ENCODE peak calls at places on chromosomes 3 and 15, in five cellular contexts. Y is adrenal gland, P is upper lobe of right lung, O is GM23248, Z is A549. K is an unnamed sample.

GRCh38 chr15:68210821-68211655 is 5.9 kb upstream of the CALML4 start:
- DNase-seq in Y (peak; percentile 65), P (peak; percentile 80), O (peak; percentile 73), Z (peak; percentile 72), K (peak; percentile 78)

GRCh38 chr15:58539548-58539947 is 107.8 kb downstream of the LIPC start:
- DNase-seq in Y (no peak), P (peak; percentile 34), O (no peak), Z (no peak), K (no peak)

GRCh38 chr15:99435761-99436346 is 129.9 kb upstream of the MEF2A start:
- DNase-seq in Y (no peak), P (no peak), O (peak; percentile 38), Z (no peak), K (no peak)

GRCh38 chr3:160474416-160474838 is 24.8 kb upstream of the TRIM59 start:
- DNase-seq in Y (no peak), P (no peak), O (peak; percentile 74), Z (no peak), K (peak; percentile 49)

GRCh38 chr3:175695251-175695650 is 836.1 kb downstream of the NAALADL2 start:
- DNase-seq in Y (no peak), P (no peak), O (no peak), Z (no peak), K (no peak)

GRCh38 chr3:53845103-53845880 is 927 bp downstream of the CHDH start:
- DNase-seq in Y (peak; percentile 78), P (peak; percentile 86), O (peak; percentile 63), Z (peak; percentile 60), K (peak; percentile 40)

GRCh38 chr15:45168751-45169551 is 18.8 kb downstream of the SHF start:
- DNase-seq in Y (no peak), P (no peak), O (no peak), Z (no peak), K (no peak)

GRCh38 chr15:74156018-74156417 is 17.5 kb upstream of the ISLR start:
- DNase-seq in Y (no peak), P (no peak), O (no peak), Z (no peak), K (no peak)

GRCh38 chr3:127951276-127951675 is 36.2 kb downstream of the KBTBD12 start:
- DNase-seq in Y (peak; percentile 40), P (no peak), O (peak; percentile 76), Z (no peak), K (no peak)

GRCh38 chr3:118810499-118811035 is 224.1 kb downstream of the IGSF11 start:
- DNase-seq in Y (no peak), P (no peak), O (no peak), Z (no peak), K (no peak)

GRCh38 chr3:193828477-193828876 is 235.5 kb downstream of the OPA1 start:
- DNase-seq in Y (no peak), P (no peak), O (no peak), Z (no peak), K (no peak)

GRCh38 chr15:22240951-22241350 is 160.6 kb downstream of the OR4M2 start:
- DNase-seq in Y (no peak), P (no peak), O (no peak), Z (no peak), K (no peak)
- H3K9me3 ChIP-seq in Y (no peaks in the 10 kb centered on the region), P (no peaks in the 10 kb centered on the region), O (peaks cover 3% of the 10 kb centered on the region), Z (peaks cover 21% of the 10 kb centered on the region), K (peaks cover 6% of the 10 kb centered on the region)

GRCh38 chr15:49427369-49427768 is 4.3 kb downstream of the FGF7 start:
- DNase-seq in Y (no peak), P (no peak), O (no peak), Z (no peak), K (no peak)
- H3K9me3 ChIP-seq in Y (no peaks in the 10 kb centered on the region), P (no peaks in the 10 kb centered on the region), O (no peaks in the 10 kb centered on the region), Z (no peaks in the 10 kb centered on the region), K (no peaks in the 10 kb centered on the region)

DNA sequence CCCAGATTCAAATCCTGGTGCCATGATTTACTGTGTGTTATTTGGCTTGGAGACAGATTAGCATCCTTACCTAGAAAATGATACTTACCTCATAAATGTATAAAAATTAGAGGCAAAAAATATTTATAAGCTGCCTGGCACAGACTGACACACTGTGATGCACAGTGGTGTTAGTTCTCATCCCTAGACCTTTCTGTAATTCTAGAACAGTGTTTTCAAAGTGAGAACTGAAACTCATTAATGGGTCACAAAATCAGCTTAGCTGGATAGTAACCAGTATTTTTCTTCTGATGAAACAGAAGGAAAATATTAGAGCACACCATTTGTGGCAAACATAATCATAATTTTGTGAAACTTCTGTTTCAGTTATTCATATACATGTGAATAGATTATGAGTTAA is 17.9 kb upstream of the MTHFS start:
- DNase-seq in Y (no peak), P (no peak), O (no peak), Z (no peak), K (no peak)
- H3K9me3 ChIP-seq in Y (peaks cover 31% of the 10 kb centered on the region), P (peaks cover 53% of the 10 kb centered on the region), O (peaks cover 7% of the 10 kb centered on the region), Z (peaks cover 62% of the 10 kb centered on the region), K (no peaks in the 10 kb centered on the region)

DNA sequence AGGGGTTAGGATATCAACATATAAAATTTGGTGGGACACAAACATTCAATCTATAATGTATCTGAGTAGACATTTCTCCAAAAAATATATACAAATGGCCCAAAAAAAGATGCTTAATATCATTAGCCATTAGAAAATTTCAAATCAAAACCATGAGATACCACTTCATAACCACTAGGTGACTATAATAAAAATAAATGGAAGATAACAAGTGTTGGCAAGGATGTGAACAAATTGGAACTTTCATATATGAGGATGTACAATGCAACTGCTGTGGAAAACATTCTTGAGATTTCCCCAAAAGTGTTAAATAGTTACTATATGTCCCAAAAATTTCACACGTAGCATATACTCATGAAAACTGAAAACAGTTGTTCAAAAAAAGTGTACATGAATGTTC is 36.5 kb upstream of the WNT7A start:
- DNase-seq in Y (no peak), P (no peak), O (no peak), Z (no peak), K (no peak)
- H3K9me3 ChIP-seq in Y (peaks cover 17% of the 10 kb centered on the region), P (peaks cover 12% of the 10 kb centered on the region), O (no peaks in the 10 kb centered on the region), Z (peaks cover 18% of the 10 kb centered on the region), K (no peaks in the 10 kb centered on the region)

GRCh38 chr15:88590771-88591170 is 30.4 kb upstream of the AEN start:
- DNase-seq in Y (no peak), P (no peak), O (no peak), Z (no peak), K (no peak)
- H3K9me3 ChIP-seq in Y (no peaks in the 10 kb centered on the region), P (no peaks in the 10 kb centered on the region), O (no peaks in the 10 kb centered on the region), Z (no peaks in the 10 kb centered on the region), K (no peaks in the 10 kb centered on the region)

DNA sequence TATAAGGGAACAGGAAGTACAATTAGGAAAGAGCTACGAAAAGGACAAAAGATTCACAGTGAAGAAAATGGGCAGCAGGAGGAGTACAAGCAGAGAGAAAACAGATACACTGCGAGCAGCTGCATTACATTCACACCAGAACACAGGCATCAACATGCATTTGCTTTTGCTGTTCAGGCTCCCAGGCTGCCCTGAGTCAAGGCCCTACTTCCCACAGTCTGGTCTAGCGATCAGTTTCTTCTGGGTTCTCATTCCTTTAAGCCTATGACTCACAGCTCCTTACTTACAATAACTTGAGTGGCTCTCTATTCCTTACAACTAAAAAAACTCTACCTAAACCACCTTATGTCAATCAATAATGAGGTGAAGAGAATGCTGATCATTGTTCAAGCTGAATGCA is 24.5 kb upstream of the ZNF445 start:
- DNase-seq in Y (no peak), P (no peak), O (no peak), Z (no peak), K (no peak)
- H3K9me3 ChIP-seq in Y (peaks cover 30% of the 10 kb centered on the region), P (peaks cover 23% of the 10 kb centered on the region), O (no peaks in the 10 kb centered on the region), Z (peaks cover 66% of the 10 kb centered on the region), K (no peaks in the 10 kb centered on the region)

GRCh38 chr3:138646008-138646407 is 37.4 kb downstream of the FAIM start:
- DNase-seq in Y (no peak), P (no peak), O (no peak), Z (no peak), K (no peak)
- H3K9me3 ChIP-seq in Y (peaks cover 17% of the 10 kb centered on the region), P (peaks cover 41% of the 10 kb centered on the region), O (no peaks in the 10 kb centered on the region), Z (peaks cover 42% of the 10 kb centered on the region), K (no peaks in the 10 kb centered on the region)

DNA sequence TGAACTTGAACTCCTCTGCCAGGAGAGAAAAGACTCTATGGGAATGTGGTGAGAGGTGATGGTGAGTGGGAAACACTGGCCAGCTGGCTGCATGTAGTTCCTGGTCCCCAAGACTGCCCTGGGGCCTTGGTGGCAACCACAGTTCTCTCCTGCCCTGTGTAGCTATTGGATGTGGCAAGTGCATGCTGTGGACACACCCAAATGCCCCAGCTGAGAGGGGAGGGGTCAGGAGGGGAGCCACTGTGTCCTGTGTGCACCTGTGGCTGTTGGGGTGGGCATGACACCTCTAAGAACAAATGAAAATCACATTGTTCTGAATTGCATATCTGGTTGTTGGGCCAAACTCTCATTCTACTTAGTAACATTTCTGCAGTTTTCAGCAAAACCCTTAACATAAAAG is 409.6 kb downstream of the NSUN3 start:
- DNase-seq in Y (no peak), P (no peak), O (no peak), Z (no peak), K (no peak)
- H3K9me3 ChIP-seq in Y (no peaks in the 10 kb centered on the region), P (no peaks in the 10 kb centered on the region), O (no peaks in the 10 kb centered on the region), Z (no peaks in the 10 kb centered on the region), K (no peaks in the 10 kb centered on the region)